ENCODE peak calls at places on chromosomes 13 and 19, in eight cellular contexts. L is H4, J is gastrocnemius medialis, B is mesendoderm, C is T-helper 17 cell, U is T47D, I is H9, Z is PC-9. H is an unnamed sample.

GRCh38 chr19:50046649-50047503 is 21.1 kb downstream of the ZNF473 start:
- DNase-seq in U (no peak), C (peak), L (peak), I (no peak), Z (no peak), B (peak), J (no peak), H (no peak)

GRCh38 chr13:26253262-26253786 is 605 bp upstream of the CDK8 start:
- DNase-seq in U (peak), C (no peak), Z (no peak), L (no peak), J (no peak), B (no peak), I (no peak), H (no peak)

GRCh38 chr13:50080158-50080855 is 65.1 kb downstream of the KCNRG start:
- DNase-seq in J (no peak), C (no peak), B (peak), U (peak), I (no peak), Z (no peak), L (peak), H (peak)

GRCh38 chr19:3642987-3643386 is 16.4 kb upstream of the CACTIN start:
- DNase-seq in B (peak), C (no peak), I (peak), J (no peak), U (peak), Z (no peak), L (no peak), H (peak)

GRCh38 chr19:42196011-42197001 is 21.2 kb downstream of the DEDD2 start:
- DNase-seq in I (peak), B (no peak), C (no peak), L (no peak), J (no peak), Z (no peak), U (no peak), H (no peak)

GRCh38 chr13:113035209-113035800 is 66.3 kb downstream of the MCF2L start:
- DNase-seq in U (no peak), J (no peak), B (no peak), C (no peak), I (no peak), Z (no peak), L (no peak), H (no peak)

GRCh38 chr13:114235697-114236096 is 1.0 kb downstream of the CDC16 start:
- DNase-seq in Z (no peak), I (no peak), L (no peak), C (no peak), B (no peak), U (no peak), J (no peak), H (no peak)

GRCh38 chr19:7355151-7355845 is 6.6 kb downstream of the ARHGEF18 start:
- DNase-seq in U (no peak), I (no peak), Z (no peak), C (no peak), J (no peak), B (no peak), L (no peak), H (peak)

GRCh38 chr13:75411924-75412537 is 69.9 kb downstream of the TBC1D4 start:
- DNase-seq in J (no peak), U (no peak), Z (no peak), C (no peak), I (no peak), L (no peak), B (no peak), H (no peak)

GRCh38 chr19:8641908-8642547 is 11.6 kb downstream of the NFILZ start:
- DNase-seq in J (no peak), U (peak), I (no peak), Z (no peak), C (no peak), L (peak), B (peak), H (no peak)

GRCh38 chr19:6739390-6739883 is at the start of gene TRIP10:
- DNase-seq in Z (no peak), J (peak), C (peak), U (peak), B (peak), L (peak), I (peak), H (peak)

GRCh38 chr19:35487821-35488220 is 2.4 kb downstream of the KRTDAP start:
- DNase-seq in U (no peak), I (no peak), L (no peak), Z (no peak), C (no peak), B (no peak), J (no peak), H (no peak)

GRCh38 chr19:40707615-40708014 is 9.1 kb downstream of the COQ8B start:
- DNase-seq in J (no peak), B (no peak), C (no peak), L (no peak), Z (no peak), I (no peak), U (no peak), H (no peak)

GRCh38 chr19:47518139-47518538 is 3.3 kb upstream of the NAPA start:
- DNase-seq in U (no peak), Z (no peak), J (no peak), I (no peak), C (no peak), B (no peak), L (no peak), H (no peak)

GRCh38 chr13:89748716-89749115 is 1598.8 kb upstream of the MIR17HG start:
- DNase-seq in Z (no peak), U (peak), J (no peak), B (peak), L (no peak), I (no peak), C (no peak), H (no peak)

GRCh38 chr19:19274146-19274545 is 1.0 kb upstream of the TM6SF2 start:
- DNase-seq in L (no peak), Z (no peak), B (no peak), U (no peak), C (no peak), J (no peak), I (no peak), H (peak)

GRCh38 chr19:33241530-33242101 is 16.0 kb upstream of the SLC7A10 start:
- DNase-seq in U (peak), C (no peak), Z (no peak), I (no peak), J (no peak), L (no peak), B (peak), H (no peak)

GRCh38 chr19:1304197-1304924 is 18.7 kb downstream of the EFNA2 start:
- DNase-seq in C (no peak), I (no peak), B (no peak), U (no peak), J (no peak), L (no peak), Z (no peak), H (no peak)

GRCh38 chr13:42654760-42655159 is 80.8 kb downstream of the TNFSF11 start:
- DNase-seq in C (no peak), U (no peak), L (no peak), B (no peak), Z (no peak), J (no peak), I (no peak), H (no peak)

GRCh38 chr13:34025746-34026145 is 207.8 kb downstream of the RFC3 start:
- DNase-seq in U (no peak), I (no peak), J (no peak), L (peak), Z (peak), C (no peak), B (no peak), H (no peak)

GRCh38 chr13:79194272-79194671 is 211.8 kb downstream of the RBM26 start:
- DNase-seq in B (no peak), J (no peak), L (no peak), Z (no peak), U (no peak), I (no peak), C (no peak), H (no peak)

GRCh38 chr19:3370728-3371591 is 4.6 kb downstream of the NFIC start:
- DNase-seq in L (no peak), B (no peak), Z (no peak), I (no peak), J (no peak), U (no peak), C (no peak), H (no peak)

GRCh38 chr19:41352609-41353465 is 885 bp downstream of the TGFB1 start:
- DNase-seq in J (peak), L (no peak), Z (no peak), C (peak), U (no peak), I (peak), B (peak), H (peak)

GRCh38 chr19:40589723-40590429 is 11.3 kb upstream of the LTBP4 start:
- DNase-seq in L (no peak), U (no peak), Z (no peak), B (no peak), I (no peak), J (no peak), C (no peak), H (no peak)

GRCh38 chr19:18269336-18269735 is 4.9 kb downstream of the IQCN start:
- DNase-seq in J (no peak), C (no peak), B (no peak), I (no peak), U (no peak), Z (no peak), L (no peak), H (no peak)

GRCh38 chr19:33186431-33186830 is 7.7 kb upstream of the LRP3 start:
- DNase-seq in B (no peak), L (no peak), Z (no peak), I (no peak), U (no peak), J (no peak), C (no peak), H (no peak)

GRCh38 chr19:3653865-3654513 is 27.4 kb upstream of the CACTIN start:
- DNase-seq in U (no peak), L (no peak), C (no peak), Z (no peak), I (no peak), J (no peak), B (no peak), H (no peak)

GRCh38 chr13:33345842-33346241 is 60.3 kb upstream of the STARD13 start:
- DNase-seq in U (peak), C (no peak), J (no peak), L (no peak), Z (no peak), B (no peak), I (no peak), H (no peak)

GRCh38 chr13:43078399-43078798 is 55.0 kb downstream of the DNAJC15 start:
- DNase-seq in C (no peak), B (no peak), U (no peak), Z (no peak), L (no peak), J (no peak), I (no peak), H (no peak)

GRCh38 chr13:48976677-48977625 is 1.2 kb downstream of the FNDC3A start:
- DNase-seq in B (no peak), Z (peak), L (peak), I (no peak), U (peak), C (no peak), J (peak), H (no peak)

GRCh38 chr13:44437356-44438233 is 64.0 kb downstream of the SERP2 start:
- DNase-seq in Z (peak), J (no peak), L (no peak), B (peak), I (no peak), C (no peak), U (peak), H (no peak)

GRCh38 chr13:23969672-23970071 is 72.4 kb upstream of the C1QTNF9B start:
- DNase-seq in J (no peak), B (peak), I (no peak), Z (no peak), C (no peak), L (no peak), U (peak), H (no peak)

GRCh38 chr13:73224708-73225107 is 165.9 kb downstream of the KLF5 start:
- DNase-seq in B (no peak), U (no peak), Z (peak), I (no peak), J (no peak), C (no peak), L (peak), H (no peak)

GRCh38 chr19:6803036-6803404 is 30.5 kb downstream of the VAV1 start:
- DNase-seq in J (no peak), B (peak), Z (no peak), C (no peak), U (no peak), L (no peak), I (no peak), H (no peak)

GRCh38 chr13:101424381-101425155 is 8.3 kb upstream of the NALCN start:
- DNase-seq in J (no peak), Z (no peak), L (no peak), B (no peak), U (no peak), I (no peak), C (no peak), H (peak)

GRCh38 chr19:35612224-35612558 is 344 bp upstream of the HAUS5 start:
- DNase-seq in L (no peak), I (no peak), J (no peak), B (no peak), Z (no peak), U (no peak), C (no peak), H (no peak)

H was measured in islet precursor cell.